ENCODE peak calls at places on chromosomes 12 and 14, in five cellular contexts. One of them, this sample, is unnamed.

GRCh38 chr12:53160000-53160399 is 20.5 kb upstream of the ZNF740 start:
- DNase-seq in dorsolateral prefrontal cortex: no peak
- DNase-seq in upper lobe of right lung: no peak
- DNase-seq in coronary artery: no peak
- DNase-seq in foreskin fibroblast: no peak
- DNase-seq in this sample: no peak

GRCh38 chr12:209246-209645 is 4.7 kb downstream of the SLC6A12 start:
- DNase-seq in dorsolateral prefrontal cortex: no peak
- DNase-seq in upper lobe of right lung: no peak
- DNase-seq in coronary artery: no peak
- DNase-seq in foreskin fibroblast: no peak
- DNase-seq in this sample: no peak

GRCh38 chr12:91180577-91180976 is 2.0 kb downstream of the DCN start:
- DNase-seq in dorsolateral prefrontal cortex: no peak
- DNase-seq in upper lobe of right lung: no peak
- DNase-seq in coronary artery: no peak
- DNase-seq in foreskin fibroblast: peak; percentile 86
- DNase-seq in this sample: no peak

GRCh38 chr12:29242921-29243431 is 93.9 kb downstream of the FAR2 start:
- DNase-seq in dorsolateral prefrontal cortex: no peak
- DNase-seq in upper lobe of right lung: no peak
- DNase-seq in coronary artery: no peak
- DNase-seq in foreskin fibroblast: no peak
- DNase-seq in this sample: no peak

GRCh38 chr12:46124132-46124847 is 133.9 kb upstream of the SCAF11 start:
- DNase-seq in dorsolateral prefrontal cortex: no peak
- DNase-seq in upper lobe of right lung: no peak
- DNase-seq in coronary artery: no peak
- DNase-seq in foreskin fibroblast: peak; percentile 19
- DNase-seq in this sample: no peak

GRCh38 chr12:6777386-6777785 is 5.1 kb downstream of the LAG3 start:
- DNase-seq in dorsolateral prefrontal cortex: no peak
- DNase-seq in upper lobe of right lung: no peak
- DNase-seq in coronary artery: no peak
- DNase-seq in foreskin fibroblast: no peak
- DNase-seq in this sample: no peak

GRCh38 chr14:57371013-57371412 is 19.4 kb upstream of the NAA30 start:
- DNase-seq in dorsolateral prefrontal cortex: no peak
- DNase-seq in upper lobe of right lung: no peak
- DNase-seq in coronary artery: no peak
- DNase-seq in foreskin fibroblast: no peak
- DNase-seq in this sample: no peak

GRCh38 chr12:51954465-51955361 is 3.2 kb downstream of the ACVR1B start:
- DNase-seq in dorsolateral prefrontal cortex: no peak
- DNase-seq in upper lobe of right lung: no peak
- DNase-seq in coronary artery: peak; percentile 12
- DNase-seq in foreskin fibroblast: peak; percentile 54
- DNase-seq in this sample: no peak

GRCh38 chr12:21239866-21240265 is 94.9 kb downstream of the SLCO1A2 start:
- DNase-seq in dorsolateral prefrontal cortex: no peak
- DNase-seq in upper lobe of right lung: no peak
- DNase-seq in coronary artery: no peak
- DNase-seq in foreskin fibroblast: no peak
- DNase-seq in this sample: no peak

GRCh38 chr12:62434504-62435336 is 31.9 kb upstream of the MON2 start:
- DNase-seq in dorsolateral prefrontal cortex: no peak
- DNase-seq in upper lobe of right lung: no peak
- DNase-seq in coronary artery: no peak
- DNase-seq in foreskin fibroblast: peak; percentile 11
- DNase-seq in this sample: no peak

GRCh38 chr14:87996276-87996592 is 3.3 kb upstream of the GALC start:
- DNase-seq in dorsolateral prefrontal cortex: no peak
- DNase-seq in upper lobe of right lung: no peak
- DNase-seq in coronary artery: no peak
- DNase-seq in foreskin fibroblast: peak; percentile 19
- DNase-seq in this sample: no peak

GRCh38 chr12:108127654-108128053 is 1.4 kb upstream of the WSCD2 start:
- DNase-seq in dorsolateral prefrontal cortex: no peak
- DNase-seq in upper lobe of right lung: no peak
- DNase-seq in coronary artery: no peak
- DNase-seq in foreskin fibroblast: no peak
- DNase-seq in this sample: no peak

GRCh38 chr12:108126990-108127468 is 2.1 kb upstream of the WSCD2 start:
- DNase-seq in dorsolateral prefrontal cortex: no peak
- DNase-seq in upper lobe of right lung: no peak
- DNase-seq in coronary artery: no peak
- DNase-seq in foreskin fibroblast: no peak
- DNase-seq in this sample: no peak

GRCh38 chr12:108126212-108126611 is 2.9 kb upstream of the WSCD2 start:
- DNase-seq in dorsolateral prefrontal cortex: no peak
- DNase-seq in upper lobe of right lung: no peak
- DNase-seq in coronary artery: no peak
- DNase-seq in foreskin fibroblast: no peak
- DNase-seq in this sample: no peak

GRCh38 chr12:108129017-108129812 is at the start of gene WSCD2:
- DNase-seq in dorsolateral prefrontal cortex: no peak
- DNase-seq in upper lobe of right lung: peak; percentile 71
- DNase-seq in coronary artery: peak; percentile 87
- DNase-seq in foreskin fibroblast: peak; percentile 19
- DNase-seq in this sample: no peak

DNA sequence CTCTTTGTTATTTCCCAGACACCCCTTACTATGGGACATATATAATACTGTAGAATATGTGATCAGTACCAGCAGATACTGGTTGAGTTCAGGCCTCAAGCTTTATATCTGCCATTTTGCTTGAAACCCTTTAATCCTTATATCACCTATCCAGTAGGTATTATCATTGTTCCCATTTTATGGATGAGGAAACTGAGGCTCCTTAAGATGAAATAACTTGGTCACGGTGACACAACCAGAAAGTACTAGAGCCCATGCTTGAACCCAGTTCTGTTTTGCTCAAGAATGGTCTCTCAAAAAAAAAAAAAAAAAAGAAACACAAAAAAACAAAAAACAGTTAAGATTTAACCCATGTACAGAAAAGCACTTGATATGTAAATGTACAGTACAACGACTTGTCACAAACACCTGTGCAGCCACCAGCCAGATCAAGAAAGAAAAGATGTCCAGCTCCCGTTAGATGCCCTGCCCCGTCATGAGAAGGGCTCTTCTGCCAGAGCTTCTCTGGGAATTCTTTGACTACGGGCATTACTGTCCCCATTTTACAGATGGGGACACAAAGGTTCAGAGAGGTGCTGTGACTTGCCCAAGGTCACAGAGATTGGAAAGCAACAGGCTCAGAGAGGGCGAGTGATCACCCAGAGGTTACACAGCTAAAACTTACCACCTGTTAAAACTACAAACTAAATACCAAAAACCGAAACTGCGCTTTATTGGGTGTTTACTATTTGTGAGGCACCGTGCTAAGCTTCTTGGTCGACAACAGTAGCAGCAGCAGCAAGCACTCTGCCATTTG is 669 bp upstream of the WSCD2 start:
- DNase-seq in dorsolateral prefrontal cortex: no peak
- DNase-seq in upper lobe of right lung: no peak
- DNase-seq in coronary artery: no peak
- DNase-seq in foreskin fibroblast: no peak
- DNase-seq in this sample: no peak
- H3K4me3 ChIP-seq in dorsolateral prefrontal cortex: peak overlapping the region; percentile 61
- H3K4me3 ChIP-seq in upper lobe of right lung: no peak overlapping the region
- H3K4me3 ChIP-seq in coronary artery: peak overlapping the region; percentile 72
- H3K4me3 ChIP-seq in foreskin fibroblast: no peak overlapping the region
- H3K4me3 ChIP-seq in this sample: no peak overlapping the region

GRCh38 chr12:66048843-66049537 is 81.6 kb downstream of the LLPH start:
- DNase-seq in dorsolateral prefrontal cortex: no peak
- DNase-seq in upper lobe of right lung: no peak
- DNase-seq in coronary artery: no peak
- DNase-seq in foreskin fibroblast: peak; percentile 47
- DNase-seq in this sample: no peak

GRCh38 chr12:66048218-66048842 is 82.2 kb downstream of the LLPH start:
- DNase-seq in dorsolateral prefrontal cortex: no peak
- DNase-seq in upper lobe of right lung: no peak
- DNase-seq in coronary artery: no peak
- DNase-seq in foreskin fibroblast: no peak
- DNase-seq in this sample: no peak

GRCh38 chr12:66050283-66050576 is 80.3 kb downstream of the LLPH start:
- DNase-seq in dorsolateral prefrontal cortex: no peak
- DNase-seq in upper lobe of right lung: no peak
- DNase-seq in coronary artery: no peak
- DNase-seq in foreskin fibroblast: no peak
- DNase-seq in this sample: no peak

GRCh38 chr12:66050610-66051009 is 79.9 kb downstream of the LLPH start:
- DNase-seq in dorsolateral prefrontal cortex: no peak
- DNase-seq in upper lobe of right lung: no peak
- DNase-seq in coronary artery: no peak
- DNase-seq in foreskin fibroblast: no peak
- DNase-seq in this sample: no peak

GRCh38 chr12:66049538-66050282 is 80.8 kb downstream of the LLPH start:
- DNase-seq in dorsolateral prefrontal cortex: no peak
- DNase-seq in upper lobe of right lung: no peak
- DNase-seq in coronary artery: no peak
- DNase-seq in foreskin fibroblast: no peak
- DNase-seq in this sample: no peak
- TF ChIP-seq CTCF in dorsolateral prefrontal cortex: no peak
- TF ChIP-seq CTCF in upper lobe of right lung: no peak
- TF ChIP-seq CTCF in coronary artery: no peak
- TF ChIP-seq CTCF in foreskin fibroblast: no peak
- TF ChIP-seq CTCF in this sample: no peak

GRCh38 chr12:93782854-93783253 is 105.7 kb downstream of the CRADD start:
- DNase-seq in dorsolateral prefrontal cortex: no peak
- DNase-seq in upper lobe of right lung: no peak
- DNase-seq in coronary artery: no peak
- DNase-seq in foreskin fibroblast: no peak
- DNase-seq in this sample: no peak
- H3K4me3 ChIP-seq in dorsolateral prefrontal cortex: no peak overlapping the region
- H3K4me3 ChIP-seq in upper lobe of right lung: no peak overlapping the region
- H3K4me3 ChIP-seq in coronary artery: no peak overlapping the region
- H3K4me3 ChIP-seq in foreskin fibroblast: no peak overlapping the region
- H3K4me3 ChIP-seq in this sample: no peak overlapping the region

GRCh38 chr12:70724444-70724843 is 87.2 kb upstream of the PTPRB start:
- DNase-seq in dorsolateral prefrontal cortex: no peak
- DNase-seq in upper lobe of right lung: no peak
- DNase-seq in coronary artery: no peak
- DNase-seq in foreskin fibroblast: no peak
- DNase-seq in this sample: no peak
- TF ChIP-seq CTCF in dorsolateral prefrontal cortex: no peak
- TF ChIP-seq CTCF in upper lobe of right lung: no peak
- TF ChIP-seq CTCF in coronary artery: no peak
- TF ChIP-seq CTCF in foreskin fibroblast: peak; percentile 19
- TF ChIP-seq CTCF in this sample: peak; percentile 37